ENCODE peak calls at places on chromosomes 5 and 9, in six cellular contexts. X is GM04503; J is psoas muscle; S is natural killer cell treated with Interleukin-12 subunit alpha and Interleukin-12 subunit beta and Interleukin-15 and Interleukin-18, amount 100 ng/mL, for 72 hours; L is nephron progenitor cell; P is HuH-7.5. A is an unnamed sample.

GRCh38 chr5:136020383-136021015 is 8.3 kb upstream of the TGFBI start:
- DNase-seq in X (peak), J (no peak), S (no peak), L (no peak), P (no peak), A (no peak)

GRCh38 chr9:696332-697090 is 145.0 kb upstream of the DMRT1 start:
- DNase-seq in X (no peak), J (peak), S (no peak), L (no peak), P (no peak), A (no peak)

GRCh38 chr9:9746826-9747225 is 866.0 kb downstream of the PTPRD start:
- DNase-seq in X (no peak), J (no peak), S (no peak), L (no peak), P (no peak), A (no peak)

GRCh38 chr5:35009657-35010056 is 38.1 kb downstream of the AGXT2 start:
- DNase-seq in X (no peak), J (no peak), S (no peak), L (no peak), P (no peak), A (no peak)

GRCh38 chr5:177288191-177288590 is 15.3 kb downstream of the RAB24 start:
- DNase-seq in X (no peak), J (no peak), S (no peak), L (no peak), P (no peak), A (no peak)

GRCh38 chr5:159467666-159468065 is 137.4 kb upstream of the IL12B start:
- DNase-seq in X (no peak), J (no peak), S (no peak), L (no peak), P (no peak), A (no peak)

GRCh38 chr9:134326754-134327526 is 685 bp downstream of the RXRA start:
- DNase-seq in X (no peak), J (peak), S (no peak), L (peak), P (peak), A (peak)

GRCh38 chr5:92884464-92884863 is 696.6 kb downstream of the NR2F1-AS1 start:
- DNase-seq in X (no peak), J (no peak), S (no peak), L (no peak), P (no peak), A (no peak)

GRCh38 chr5:176410486-176411180 is 5.7 kb downstream of the CLTB start:
- DNase-seq in X (no peak), J (no peak), S (no peak), L (no peak), P (no peak), A (no peak)

GRCh38 chr9:8660383-8660782 is 860.8 kb upstream of the DMAC1 start:
- DNase-seq in X (no peak), J (peak), S (no peak), L (no peak), P (no peak), A (peak)

GRCh38 chr9:134551176-134551575 is 90.4 kb upstream of the COL5A1 start:
- DNase-seq in X (no peak), J (peak), S (peak), L (no peak), P (no peak), A (no peak)

GRCh38 chr9:137277329-137278041 is at the start of gene TOR4A:
- DNase-seq in X (no peak), J (peak), S (peak), L (peak), P (peak), A (peak)

GRCh38 chr5:141328231-141328630 is 2.1 kb upstream of the PCDHGA1 start:
- DNase-seq in X (no peak), J (no peak), S (no peak), L (no peak), P (no peak), A (no peak)

GRCh38 chr9:111131219-111131618 is 92.9 kb upstream of the LPAR1 start:
- DNase-seq in X (no peak), J (no peak), S (no peak), L (no peak), P (no peak), A (no peak)

GRCh38 chr5:6581090-6581489 is 51.8 kb downstream of the NSUN2 start:
- DNase-seq in X (no peak), J (no peak), S (no peak), L (no peak), P (no peak), A (no peak)

GRCh38 chr5:54309237-54309636 is 1.1 kb downstream of the ARL15 start:
- DNase-seq in X (no peak), J (no peak), S (no peak), L (no peak), P (no peak), A (peak)

GRCh38 chr5:125486634-125487033 is 740.2 kb upstream of the ZNF608 start:
- DNase-seq in X (no peak), J (no peak), S (no peak), L (no peak), P (no peak), A (no peak)

GRCh38 chr5:42943931-42944631 is 96.0 kb downstream of the ANXA2R start:
- DNase-seq in X (no peak), J (no peak), S (no peak), L (peak), P (no peak), A (no peak)

GRCh38 chr5:101637599-101637998 is 658.5 kb downstream of the SLCO4C1 start:
- DNase-seq in X (no peak), J (no peak), S (no peak), L (no peak), P (no peak), A (no peak)

GRCh38 chr9:98905015-98905414 is 38.7 kb upstream of the COL15A1 start:
- DNase-seq in X (no peak), J (no peak), S (no peak), L (no peak), P (no peak), A (no peak)

GRCh38 chr5:115297043-115297442 is 589 bp upstream of the CCDC112 start:
- DNase-seq in X (no peak), J (no peak), S (no peak), L (no peak), P (no peak), A (no peak)

GRCh38 chr5:33258553-33258952 is 182.2 kb upstream of the TARS1 start:
- DNase-seq in X (no peak), J (no peak), S (no peak), L (no peak), P (no peak), A (no peak)

GRCh38 chr9:121807069-121807917 is 155.9 kb downstream of the DAB2IP start:
- DNase-seq in X (no peak), J (no peak), S (no peak), L (no peak), P (no peak), A (no peak)

GRCh38 chr5:20572560-20572959 is 584.6 kb upstream of the CDH18 start:
- DNase-seq in X (no peak), J (no peak), S (no peak), L (no peak), P (no peak), A (no peak)

GRCh38 chr5:123881791-123882244 is 369.8 kb downstream of the CSNK1G3 start:
- DNase-seq in X (peak), J (no peak), S (no peak), L (no peak), P (no peak), A (peak)